ENCODE peak calls at places on chromosome X, in four cellular contexts. Z is left lung, O is mucosa of descending colon, V is A549. S is an unnamed sample.

GRCh38 chrX:16873106-16873505 is 2.9 kb upstream of the RBBP7 start:
- DNase-seq in Z (no peak), O (no peak), V (no peak), S (no peak)

GRCh38 chrX:11416600-11416999 is 123.4 kb downstream of the AMELX start:
- DNase-seq in Z (no peak), O (no peak), V (no peak), S (no peak)

GRCh38 chrX:31269914-31270313 is 198.1 kb upstream of the FTHL17 start:
- DNase-seq in Z (no peak), O (no peak), V (no peak), S (no peak)

GRCh38 chrX:10326578-10326977 is 169.8 kb downstream of the CLCN4 start:
- DNase-seq in Z (no peak), O (no peak), V (peak; percentile 77), S (no peak)

GRCh38 chrX:16138108-16138427 is 14.7 kb downstream of the GRPR start:
- DNase-seq in Z (no peak), O (no peak), V (peak; percentile 27), S (no peak)

GRCh38 chrX:129638917-129639316 is 15.8 kb downstream of the APLN start:
- DNase-seq in Z (no peak), O (no peak), V (no peak), S (no peak)

GRCh38 chrX:120304241-120304640 is 7.0 kb downstream of the TMEM255A start:
- DNase-seq in Z (no peak), O (no peak), V (no peak), S (no peak)

GRCh38 chrX:43165343-43165920 is 387.5 kb upstream of the PPP1R2C start:
- DNase-seq in Z (no peak), O (no peak), V (no peak), S (no peak)

GRCh38 chrX:367866-368265 is 18.8 kb downstream of the PPP2R3B start:
- DNase-seq in Z (no peak), O (no peak), V (no peak), S (no peak)
- H3K4me3 ChIP-seq in Z (no peak overlapping the region), O (no peak overlapping the region), V (no peak overlapping the region), S (no peak overlapping the region)

DNA sequence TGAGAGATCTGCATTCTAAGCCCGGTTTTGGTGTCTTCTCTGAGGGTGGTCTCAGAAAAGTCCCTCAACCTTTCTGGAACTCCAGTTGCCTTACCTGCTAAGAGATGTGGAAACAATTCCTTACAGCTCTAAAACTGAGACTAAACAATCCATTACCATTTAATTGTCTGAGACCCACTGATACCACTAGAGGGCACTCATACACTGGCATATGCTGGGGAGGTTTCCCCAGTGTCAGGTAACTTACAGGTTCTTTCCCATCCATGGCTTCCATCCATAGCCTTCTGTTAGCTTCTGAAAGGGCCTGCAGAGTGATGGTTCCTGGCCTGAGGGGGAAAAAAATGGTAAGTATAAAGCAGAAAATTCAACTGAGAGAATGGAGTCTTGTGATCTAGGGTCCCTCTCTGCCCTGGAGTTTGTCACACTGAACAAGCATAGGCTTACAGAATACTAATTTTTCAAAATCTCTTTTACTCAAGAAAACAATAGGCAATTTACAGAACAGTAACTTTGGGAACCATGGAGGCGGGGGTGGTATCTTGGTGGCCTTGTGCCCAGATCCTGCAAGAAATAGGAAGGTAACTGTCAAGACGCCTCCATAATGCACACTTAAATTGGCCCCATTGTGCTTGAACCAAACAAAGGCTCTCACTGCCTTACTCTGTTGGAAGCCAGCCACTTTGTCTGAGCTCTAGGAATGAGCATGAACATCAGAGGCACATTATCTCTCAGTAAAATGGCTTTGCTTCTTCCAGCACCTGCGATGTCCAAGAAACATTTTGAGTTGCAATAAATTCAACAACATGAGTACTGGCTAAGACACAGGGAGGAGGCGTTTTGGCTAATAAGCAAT is 236.1 kb downstream of the OPHN1 start:
- DNase-seq in Z (no peak), O (no peak), V (peak; percentile 71), S (peak; percentile 7)
- TF ChIP-seq CTCF in Z (peak; percentile 80), O (no peak), V (peak; percentile 82), S (peak; percentile 64)

DNA sequence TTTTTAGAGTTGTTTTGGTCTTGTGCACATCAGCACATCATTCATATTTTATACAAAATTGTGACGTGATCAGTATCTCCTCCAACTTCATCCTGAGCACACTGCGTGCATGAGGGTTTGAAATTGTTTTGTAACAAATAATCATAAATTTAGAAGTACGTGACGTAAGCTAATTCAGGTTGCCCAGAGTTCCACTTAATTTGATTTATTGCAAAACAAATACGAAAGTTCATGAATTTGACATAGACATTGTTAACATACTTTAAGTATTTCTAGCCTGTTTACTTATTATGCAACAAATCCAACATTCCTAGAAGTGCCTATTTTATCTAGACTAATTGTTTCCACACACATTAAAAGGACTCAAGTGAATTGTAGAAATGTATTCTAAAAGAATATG is 48.3 kb downstream of the MAP7D3 start:
- DNase-seq in Z (no peak), O (no peak), V (peak; percentile 22), S (no peak)
- H3K4me3 ChIP-seq in Z (no peak overlapping the region), O (no peak overlapping the region), V (no peak overlapping the region), S (no peak overlapping the region)

DNA sequence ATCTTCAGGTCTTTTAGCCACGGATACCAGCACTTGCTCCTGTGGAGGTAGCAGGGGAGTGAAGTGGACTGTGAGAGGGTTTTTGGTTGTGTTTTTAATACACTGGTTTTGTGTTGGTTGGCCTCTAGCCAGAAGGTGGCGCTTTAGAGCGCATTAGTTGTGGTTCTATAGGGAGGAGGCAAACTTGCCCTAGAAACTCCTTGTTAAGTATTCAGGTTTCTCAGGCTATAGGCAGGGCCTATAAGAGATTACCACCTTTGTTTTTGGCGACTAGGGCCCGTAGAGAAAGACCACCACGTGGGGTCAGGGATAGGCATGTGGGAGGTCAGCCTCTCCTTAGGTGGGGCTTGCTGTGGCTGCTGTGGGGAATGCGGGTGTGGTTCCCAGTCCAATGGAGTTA is 221.6 kb upstream of the SPANXN4 start:
- DNase-seq in Z (no peak), O (no peak), V (peak; percentile 10), S (no peak)
- TF ChIP-seq CTCF in Z (no peak), O (no peak), V (no peak), S (peak; percentile 3)

DNA sequence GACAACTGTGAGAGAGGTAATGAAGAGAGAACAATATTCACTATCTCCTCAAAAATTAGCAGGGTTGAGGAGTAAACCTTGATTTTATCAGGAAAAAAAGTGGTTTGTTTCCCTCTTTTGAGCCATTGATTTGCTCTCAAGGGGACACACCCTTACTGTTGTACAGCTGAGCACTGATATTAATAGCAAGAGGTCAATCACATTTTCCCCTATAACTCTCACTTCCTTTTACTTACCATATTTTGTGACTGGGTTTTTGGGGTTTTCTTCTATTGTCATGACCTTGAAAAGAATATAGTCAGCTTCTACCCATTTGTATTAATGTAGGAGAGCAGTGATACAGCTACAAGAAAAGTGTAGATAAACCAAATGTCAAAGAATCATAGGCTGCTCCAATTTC is 70.2 kb upstream of the LONRF3 start:
- DNase-seq in Z (no peak), O (no peak), V (no peak), S (no peak)
- H3K4me3 ChIP-seq in Z (no peak overlapping the region), O (no peak overlapping the region), V (no peak overlapping the region), S (no peak overlapping the region)